ENCODE peak calls at places on chromosomes 4 and X, in four cellular contexts. H, Q, F and X are unnamed samples.

GRCh38 chrX:9542106-9542764 is 77.4 kb downstream of the TBL1X start:
- DNase-seq in F (no peak), Q (no peak), H (no peak), X (no peak)

GRCh38 chr4:34108456-34108855 is 2135.9 kb downstream of the ARAP2 start:
- DNase-seq in H (no peak), Q (no peak), F (no peak), X (no peak)

GRCh38 chrX:119948381-119948780 is 4.8 kb upstream of the NKAP start:
- DNase-seq in F (no peak), H (no peak), Q (no peak), X (no peak)

GRCh38 chr4:82890602-82890912 is 396 bp downstream of the SEC31A start:
- DNase-seq in Q (no peak), F (no peak), H (no peak), X (no peak)

GRCh38 chr4:118964891-118965411 is 76.3 kb downstream of the SYNPO2 start:
- DNase-seq in Q (no peak), H (no peak), F (no peak), X (no peak)

GRCh38 chrX:10656214-10656613 is 35.8 kb upstream of the MID1 start:
- DNase-seq in F (no peak), H (no peak), Q (no peak), X (no peak)

GRCh38 chrX:38939067-38939466 is 137.8 kb downstream of the MID1IP1 start:
- DNase-seq in Q (no peak), H (no peak), F (no peak), X (no peak)

GRCh38 chr4:113455081-113455480 is 306.5 kb downstream of the CAMK2D start:
- DNase-seq in F (no peak), H (no peak), Q (no peak), X (no peak)

GRCh38 chrX:111283446-111283845 is 13.2 kb upstream of the CAPN6 start:
- DNase-seq in Q (no peak), F (no peak), H (no peak), X (no peak)

GRCh38 chr4:185108185-185108584 is 34.9 kb upstream of the SLC25A4 start:
- DNase-seq in F (no peak), H (no peak), Q (no peak), X (no peak)

GRCh38 chr4:20486433-20486832 is 213.8 kb upstream of the PACRGL start:
- DNase-seq in Q (no peak), F (no peak), H (no peak), X (no peak)

GRCh38 chr4:26150948-26151347 is 169.9 kb upstream of the RBPJ start:
- DNase-seq in Q (no peak), F (no peak), H (no peak), X (no peak)

GRCh38 chrX:132030264-132030663 is 7.2 kb downstream of the STK26 start:
- DNase-seq in Q (no peak), H (no peak), F (no peak), X (no peak)

GRCh38 chr4:152500798-152501434 is 35.0 kb downstream of the FBXW7 start:
- DNase-seq in F (peak), H (no peak), Q (peak), X (peak)

GRCh38 chrX:10479508-10479907 is 140.9 kb downstream of the MID1 start:
- DNase-seq in F (no peak), Q (no peak), H (no peak), X (no peak)

GRCh38 chr4:80197132-80197573 is at the start of gene PRDM8:
- DNase-seq in H (no peak), F (no peak), Q (no peak), X (peak)

GRCh38 chr4:85860066-85860465 is 385.1 kb downstream of the ARHGAP24 start:
- DNase-seq in F (no peak), Q (no peak), H (no peak), X (no peak)

GRCh38 chr4:25756503-25756902 is 100.9 kb downstream of the SLC34A2 start:
- DNase-seq in F (no peak), Q (no peak), H (no peak), X (no peak)

GRCh38 chr4:17063870-17064269 is 165.4 kb upstream of the LDB2 start:
- DNase-seq in Q (no peak), F (no peak), H (no peak), X (no peak)

GRCh38 chrX:46551494-46552128 is 6.4 kb upstream of the ZNF674 start:
- DNase-seq in H (no peak), Q (no peak), F (peak), X (no peak)

GRCh38 chr4:172683016-172683415 is 485.6 kb upstream of the GALNT7 start:
- DNase-seq in F (no peak), Q (no peak), H (no peak), X (no peak)

GRCh38 chrX:4320436-4320947 is 607.0 kb upstream of the PRKX start:
- DNase-seq in H (no peak), Q (no peak), F (no peak), X (no peak)

GRCh38 chr4:1855334-1856070 is 454 bp downstream of the LETM1 start:
- DNase-seq in Q (peak), F (peak), H (peak), X (no peak)

GRCh38 chr4:28557755-28558154 is 1697.1 kb downstream of the STIM2 start:
- DNase-seq in F (no peak), H (no peak), Q (no peak), X (no peak)

GRCh38 chr4:74006009-74006476 is 7.6 kb upstream of the CXCL5 start:
- DNase-seq in Q (no peak), H (no peak), F (no peak), X (no peak)

GRCh38 chrX:120269379-120270035 is 18.9 kb downstream of the ZBTB33 start:
- DNase-seq in Q (no peak), F (no peak), H (no peak), X (no peak)

GRCh38 chr4:123050014-123050413 is 127.6 kb upstream of the NUDT6 start:
- DNase-seq in Q (no peak), F (no peak), H (no peak), X (no peak)

GRCh38 chr4:55742655-55743191 is 76.9 kb upstream of the EXOC1L start:
- DNase-seq in F (peak), H (no peak), Q (no peak), X (no peak)

GRCh38 chrX:150605603-150606002 is 37.2 kb downstream of the MTM1 start:
- DNase-seq in F (no peak), H (no peak), Q (no peak), X (no peak)

GRCh38 chr4:37771771-37772170 is 54.7 kb upstream of the PGM2 start:
- DNase-seq in H (no peak), F (no peak), Q (no peak), X (no peak)

GRCh38 chrX:50813843-50814661 is at the start of gene SHROOM4:
- DNase-seq in Q (no peak), F (no peak), H (peak), X (peak)

GRCh38 chr4:55879224-55879623 is 25.8 kb downstream of the EXOC1 start:
- DNase-seq in Q (no peak), H (no peak), F (no peak), X (no peak)

GRCh38 chr4:183286590-183287308 is 33.3 kb downstream of the CLDN22 start:
- DNase-seq in H (no peak), Q (no peak), F (no peak), X (no peak)

GRCh38 chr4:183285886-183286285 is 34.2 kb downstream of the CLDN22 start:
- DNase-seq in Q (no peak), F (no peak), H (no peak), X (no peak)

GRCh38 chr4:183288955-183289354 is 31.1 kb downstream of the CLDN22 start:
- DNase-seq in H (no peak), Q (no peak), F (no peak), X (no peak)

GRCh38 chr4:183287309-183287659 is 32.8 kb downstream of the CLDN22 start:
- DNase-seq in H (no peak), F (no peak), Q (no peak), X (no peak)

DNA sequence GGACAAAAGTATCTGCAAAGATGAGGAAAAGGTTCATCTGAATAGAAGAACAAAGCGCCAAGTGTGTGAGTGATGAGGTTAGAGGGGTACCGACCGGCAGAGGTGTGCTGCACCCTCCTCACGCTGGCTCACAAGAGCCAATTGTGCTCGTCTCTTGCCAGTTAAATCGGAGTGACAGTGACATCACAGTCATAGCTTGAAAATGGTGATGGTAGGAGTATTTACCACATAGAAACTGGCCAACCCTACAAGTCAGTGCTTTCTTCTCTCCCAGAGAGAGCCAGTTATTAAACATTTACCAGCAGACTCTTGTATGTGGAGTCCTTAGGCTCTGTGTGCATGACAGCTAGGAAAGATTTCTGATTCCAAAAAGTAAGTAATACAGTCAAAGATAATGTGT is 32.4 kb downstream of the CLDN22 start:
- DNase-seq in H (no peak), F (no peak), Q (no peak), X (no peak)
- TF ChIP-seq CTCF in H (no peak), F (no peak), Q (no peak), X (no peak)

GRCh38 chr4:5980436-5981155 is 37.6 kb downstream of the C4orf50 start:
- DNase-seq in Q (no peak), H (no peak), F (no peak), X (no peak)
- TF ChIP-seq CTCF in Q (no peak), H (no peak), F (peak), X (no peak)

GRCh38 chr4:75135068-75135825 is 202.3 kb downstream of the PARM1 start:
- DNase-seq in H (no peak), Q (peak), F (no peak), X (no peak)
- TF ChIP-seq CTCF in H (no peak), Q (no peak), F (no peak), X (no peak)

GRCh38 chr4:176563591-176563990 is 229.1 kb downstream of the VEGFC start:
- DNase-seq in Q (no peak), H (no peak), F (no peak), X (no peak)
- TF ChIP-seq CTCF in Q (no peak), H (peak), F (no peak), X (no peak)

GRCh38 chrX:73850124-73851013 is 287.4 kb downstream of the CHIC1 start:
- DNase-seq in H (no peak), Q (peak), F (peak), X (peak)
- TF ChIP-seq CTCF in H (no peak), Q (no peak), F (peak), X (no peak)